ENCODE peak calls at places on chromosomes 3 and 15, in four cellular contexts. B is left cardiac atrium, M is A549, C is PC-3. E is an unnamed sample.
A peak's percentile ranks its signal among the peaks of the same experiment; 100 is the strongest.

GRCh38 chr3:12670789-12671450 is 7.0 kb upstream of the RAF1 start:
- ATAC-seq in B (no peak), M (peak; percentile 33), C (no peak), E (no peak)

GRCh38 chr15:45185903-45186770 is 1.6 kb downstream of the SHF start:
- ATAC-seq in B (peak; percentile 27), M (no peak), C (no peak), E (no peak)

GRCh38 chr15:48096355-48096786 is 24.4 kb upstream of the SLC24A5 start:
- ATAC-seq in B (no peak), M (no peak), C (no peak), E (no peak)

GRCh38 chr15:79640206-79640605 is 208.1 kb downstream of the MINAR1 start:
- ATAC-seq in B (peak; percentile 93), M (peak; percentile 92), C (peak; percentile 95), E (no peak)

GRCh38 chr15:39622660-39623549 is 42.0 kb downstream of the THBS1 start:
- ATAC-seq in B (no peak), M (no peak), C (no peak), E (no peak)

GRCh38 chr15:31383150-31383549 is 56.5 kb downstream of the KLF13 start:
- ATAC-seq in B (no peak), M (no peak), C (no peak), E (no peak)

GRCh38 chr15:73965730-73966103 is 26.4 kb downstream of the STOML1 start:
- ATAC-seq in B (no peak), M (no peak), C (peak; percentile 49), E (peak; percentile 83)

GRCh38 chr3:29241855-29242254 is 39.0 kb upstream of the RBMS3 start:
- ATAC-seq in B (no peak), M (no peak), C (no peak), E (no peak)

GRCh38 chr3:191094057-191094456 is 105.0 kb upstream of the OSTN start:
- ATAC-seq in B (peak; percentile 66), M (peak; percentile 68), C (peak; percentile 97), E (no peak)

GRCh38 chr3:193859195-193859594 is 266.2 kb downstream of the OPA1 start:
- ATAC-seq in B (no peak), M (no peak), C (peak; percentile 63), E (no peak)

GRCh38 chr3:111669926-111670630 is 74.9 kb upstream of the ZBED2 start:
- ATAC-seq in B (no peak), M (no peak), C (no peak), E (no peak)

GRCh38 chr3:183328823-183329222 is 75.8 kb downstream of the B3GNT5 start:
- ATAC-seq in B (peak; percentile 35), M (no peak), C (peak; percentile 11), E (peak; percentile 60)

GRCh38 chr15:33284336-33284735 is 26.4 kb upstream of the RYR3 start:
- ATAC-seq in B (no peak), M (no peak), C (no peak), E (no peak)

GRCh38 chr15:74893627-74894026 is 3.8 kb downstream of the MPI start:
- ATAC-seq in B (no peak), M (no peak), C (no peak), E (peak; percentile 38)

GRCh38 chr3:64340636-64341240 is 115.5 kb upstream of the PRICKLE2 start:
- ATAC-seq in B (peak; percentile 30), M (no peak), C (no peak), E (no peak)

GRCh38 chr15:62909257-62909656 is 133.3 kb upstream of the TPM1 start:
- ATAC-seq in B (no peak), M (no peak), C (no peak), E (no peak)

GRCh38 chr15:66700412-66700801 is 1.6 kb upstream of the SMAD6 start:
- ATAC-seq in B (no peak), M (no peak), C (no peak), E (no peak)

GRCh38 chr3:20317616-20318015 is 131.6 kb upstream of the SGO1 start:
- ATAC-seq in B (no peak), M (no peak), C (no peak), E (no peak)

GRCh38 chr3:14899993-14900618 is 47.3 kb upstream of the NR2C2 start:
- ATAC-seq in B (no peak), M (no peak), C (no peak), E (no peak)

GRCh38 chr15:90106522-90107117 is 4.4 kb upstream of the IDH2 start:
- ATAC-seq in B (peak; percentile 49), M (peak; percentile 59), C (peak; percentile 57), E (no peak)

GRCh38 chr3:64229903-64230302 is 4.6 kb upstream of the PRICKLE2 start:
- ATAC-seq in B (peak; percentile 22), M (no peak), C (no peak), E (no peak)

GRCh38 chr3:86563358-86563970 is 427.5 kb downstream of the VGLL3 start:
- ATAC-seq in B (no peak), M (no peak), C (peak; percentile 51), E (no peak)

GRCh38 chr3:15595955-15596354 is 5.4 kb downstream of the HACL1 start:
- ATAC-seq in B (no peak), M (no peak), C (no peak), E (peak; percentile 56)

GRCh38 chr3:37957185-37957936 is 33.2 kb upstream of the VILL start:
- ATAC-seq in B (peak; percentile 29), M (no peak), C (no peak), E (no peak)

GRCh38 chr3:12329063-12329462 is 40.2 kb downstream of the PPARG start:
- ATAC-seq in B (no peak), M (no peak), C (no peak), E (no peak)

GRCh38 chr15:58490405-58491150 is 58.8 kb downstream of the LIPC start:
- ATAC-seq in B (peak; percentile 75), M (no peak), C (no peak), E (no peak)

GRCh38 chr3:73141531-73141930 is 80.1 kb downstream of the EBLN2 start:
- ATAC-seq in B (peak; percentile 19), M (no peak), C (no peak), E (no peak)

GRCh38 chr3:174862666-174863065 is 3.5 kb downstream of the NAALADL2 start:
- ATAC-seq in B (peak; percentile 21), M (no peak), C (no peak), E (no peak)

GRCh38 chr15:82828064-82828463 is 18.6 kb downstream of the WHAMM start:
- ATAC-seq in B (no peak), M (peak; percentile 31), C (no peak), E (no peak)

GRCh38 chr3:183212565-183212964 is 40.5 kb upstream of the B3GNT5 start:
- ATAC-seq in B (peak; percentile 55), M (no peak), C (no peak), E (no peak)

GRCh38 chr3:27728195-27729087 is 6.3 kb upstream of the EOMES start:
- ATAC-seq in B (peak; percentile 37), M (no peak), C (no peak), E (no peak)

GRCh38 chr3:123011484-123011883 is 16.1 kb downstream of the SEMA5B start:
- ATAC-seq in B (no peak), M (no peak), C (no peak), E (no peak)

E was measured in activated CD4-positive, CD25-positive, alpha-beta regulatory T cell treated with anti-CD3 and anti-CD28 coated beads, Interleukin-2, amount 50 U/mL, for 24 hours.